ENCODE peak calls at places on chromosomes 11 and 22, in five cellular contexts. One of them, this sample, is unnamed.

GRCh38 chr11:10117709-10118341 is 176.2 kb downstream of the SBF2 start:
- DNase-seq in cardiac muscle cell: peak; percentile 84
- DNase-seq in T-helper 9 cell: no peak
- DNase-seq in right lobe of liver: no peak
- DNase-seq in stimulated activated CD4-positive, alpha-beta T cell treated with anti-CD3 and anti-CD28 coated beads, Interleukin-4, amount 100 ng/mL, for 1 hour: no peak
- DNase-seq in this sample: no peak

GRCh38 chr11:104534268-104534667 is 364.0 kb downstream of the CASP12 start:
- DNase-seq in cardiac muscle cell: peak; percentile 68
- DNase-seq in T-helper 9 cell: no peak
- DNase-seq in right lobe of liver: no peak
- DNase-seq in stimulated activated CD4-positive, alpha-beta T cell treated with anti-CD3 and anti-CD28 coated beads, Interleukin-4, amount 100 ng/mL, for 1 hour: no peak
- DNase-seq in this sample: no peak

GRCh38 chr11:35288817-35289541 is 130.4 kb downstream of the SLC1A2 start:
- DNase-seq in stimulated activated CD4-positive, alpha-beta T cell treated with anti-CD3 and anti-CD28 coated beads, Interleukin-4, amount 100 ng/mL, for 1 hour: no peak
- DNase-seq in cardiac muscle cell: peak; percentile 87
- DNase-seq in right lobe of liver: no peak
- DNase-seq in T-helper 9 cell: no peak
- DNase-seq in this sample: no peak

GRCh38 chr11:115736146-115736545 is 231.9 kb upstream of the CADM1 start:
- DNase-seq in right lobe of liver: no peak
- DNase-seq in cardiac muscle cell: no peak
- DNase-seq in T-helper 9 cell: no peak
- DNase-seq in stimulated activated CD4-positive, alpha-beta T cell treated with anti-CD3 and anti-CD28 coated beads, Interleukin-4, amount 100 ng/mL, for 1 hour: no peak
- DNase-seq in this sample: no peak

GRCh38 chr11:78069465-78069864 is 5.8 kb downstream of the THRSP start:
- DNase-seq in cardiac muscle cell: peak; percentile 24
- DNase-seq in T-helper 9 cell: no peak
- DNase-seq in stimulated activated CD4-positive, alpha-beta T cell treated with anti-CD3 and anti-CD28 coated beads, Interleukin-4, amount 100 ng/mL, for 1 hour: no peak
- DNase-seq in right lobe of liver: peak; percentile 67
- DNase-seq in this sample: no peak

GRCh38 chr11:116714902-116715301 is 57.9 kb downstream of the BUD13 start:
- DNase-seq in right lobe of liver: no peak
- DNase-seq in T-helper 9 cell: no peak
- DNase-seq in cardiac muscle cell: no peak
- DNase-seq in stimulated activated CD4-positive, alpha-beta T cell treated with anti-CD3 and anti-CD28 coated beads, Interleukin-4, amount 100 ng/mL, for 1 hour: no peak
- DNase-seq in this sample: no peak

GRCh38 chr22:31818481-31819392 is 64.9 kb downstream of the DEPDC5 start:
- DNase-seq in stimulated activated CD4-positive, alpha-beta T cell treated with anti-CD3 and anti-CD28 coated beads, Interleukin-4, amount 100 ng/mL, for 1 hour: no peak
- DNase-seq in T-helper 9 cell: no peak
- DNase-seq in right lobe of liver: no peak
- DNase-seq in cardiac muscle cell: peak; percentile 5
- DNase-seq in this sample: no peak

GRCh38 chr11:76184551-76184993 is 21.7 kb downstream of the WNT11 start:
- DNase-seq in T-helper 9 cell: no peak
- DNase-seq in cardiac muscle cell: peak; percentile 83
- DNase-seq in right lobe of liver: no peak
- DNase-seq in stimulated activated CD4-positive, alpha-beta T cell treated with anti-CD3 and anti-CD28 coated beads, Interleukin-4, amount 100 ng/mL, for 1 hour: no peak
- DNase-seq in this sample: no peak

GRCh38 chr11:70913715-70914231 is 338.6 kb downstream of the SHANK2 start:
- DNase-seq in T-helper 9 cell: no peak
- DNase-seq in stimulated activated CD4-positive, alpha-beta T cell treated with anti-CD3 and anti-CD28 coated beads, Interleukin-4, amount 100 ng/mL, for 1 hour: no peak
- DNase-seq in cardiac muscle cell: no peak
- DNase-seq in right lobe of liver: no peak
- DNase-seq in this sample: no peak

GRCh38 chr11:121933694-121934093 is 182.3 kb downstream of the BLID start:
- DNase-seq in stimulated activated CD4-positive, alpha-beta T cell treated with anti-CD3 and anti-CD28 coated beads, Interleukin-4, amount 100 ng/mL, for 1 hour: no peak
- DNase-seq in T-helper 9 cell: no peak
- DNase-seq in cardiac muscle cell: peak; percentile 3
- DNase-seq in right lobe of liver: no peak
- DNase-seq in this sample: no peak

GRCh38 chr22:46239261-46240048 is 10.6 kb downstream of the CDPF1 start:
- DNase-seq in cardiac muscle cell: no peak
- DNase-seq in T-helper 9 cell: no peak
- DNase-seq in stimulated activated CD4-positive, alpha-beta T cell treated with anti-CD3 and anti-CD28 coated beads, Interleukin-4, amount 100 ng/mL, for 1 hour: no peak
- DNase-seq in right lobe of liver: no peak
- DNase-seq in this sample: no peak

GRCh38 chr11:44573333-44573732 is 7.9 kb downstream of the CD82 start:
- DNase-seq in stimulated activated CD4-positive, alpha-beta T cell treated with anti-CD3 and anti-CD28 coated beads, Interleukin-4, amount 100 ng/mL, for 1 hour: no peak
- DNase-seq in right lobe of liver: no peak
- DNase-seq in cardiac muscle cell: no peak
- DNase-seq in T-helper 9 cell: no peak
- DNase-seq in this sample: no peak

GRCh38 chr11:104826772-104827171 is 71.5 kb downstream of the CASP12 start:
- DNase-seq in stimulated activated CD4-positive, alpha-beta T cell treated with anti-CD3 and anti-CD28 coated beads, Interleukin-4, amount 100 ng/mL, for 1 hour: no peak
- DNase-seq in right lobe of liver: no peak
- DNase-seq in T-helper 9 cell: no peak
- DNase-seq in cardiac muscle cell: no peak
- DNase-seq in this sample: no peak

GRCh38 chr11:10779086-10779485 is 28.0 kb downstream of the CTR9 start:
- DNase-seq in cardiac muscle cell: no peak
- DNase-seq in right lobe of liver: no peak
- DNase-seq in stimulated activated CD4-positive, alpha-beta T cell treated with anti-CD3 and anti-CD28 coated beads, Interleukin-4, amount 100 ng/mL, for 1 hour: no peak
- DNase-seq in T-helper 9 cell: no peak
- DNase-seq in this sample: no peak